ENCODE peak calls at places on chromosomes 2 and 18, in nine cellular contexts. S is cardiac fibroblast, M is epithelial cell of esophagus, T is PC-9, Y is foreskin fibroblast, O is fibroblast of lung, K is upper lobe of right lung, H is H9, E is Calu3. P is an unnamed sample.

GRCh38 chr2:54475285-54475684 is 19.2 kb downstream of the SPTBN1 start:
- DNase-seq in S (no peak), M (no peak), T (no peak), Y (no peak), O (no peak), K (no peak), H (no peak), E (no peak), P (no peak)

GRCh38 chr2:148861367-148861766 is 13.7 kb upstream of the KIF5C start:
- DNase-seq in S (no peak), M (no peak), T (no peak), Y (no peak), O (no peak), K (no peak), H (no peak), E (no peak), P (no peak)

GRCh38 chr2:238493880-238494572 is 67.3 kb downstream of the ASB1 start:
- DNase-seq in S (no peak), M (no peak), T (no peak), Y (no peak), O (no peak), K (no peak), H (peak), E (no peak), P (peak)

GRCh38 chr2:121095257-121096080 is 189.5 kb downstream of the TFCP2L1 start:
- DNase-seq in S (peak), M (peak), T (peak), Y (peak), O (peak), K (peak), H (peak), E (peak), P (peak)

GRCh38 chr2:1584691-1585485 is 159.4 kb downstream of the PXDN start:
- DNase-seq in S (peak), M (no peak), T (peak), Y (no peak), O (peak), K (peak), H (no peak), E (no peak), P (no peak)

GRCh38 chr2:28637648-28638047 is 114.0 kb upstream of the PPP1CB start:
- DNase-seq in S (no peak), M (no peak), T (no peak), Y (no peak), O (no peak), K (no peak), H (no peak), E (no peak), P (no peak)

GRCh38 chr2:34266908-34267697 is 668.0 kb upstream of the FAM98A start:
- DNase-seq in S (no peak), M (no peak), T (no peak), Y (no peak), O (no peak), K (no peak), H (peak), E (no peak), P (no peak)

GRCh38 chr2:52510432-52510831 is 1257.2 kb upstream of the CHAC2 start:
- DNase-seq in S (no peak), M (peak), T (no peak), Y (peak), O (peak), K (no peak), H (no peak), E (no peak), P (no peak)

GRCh38 chr2:150907466-150907865 is 354.2 kb downstream of the RBM43 start:
- DNase-seq in S (no peak), M (no peak), T (no peak), Y (no peak), O (no peak), K (no peak), H (no peak), E (no peak), P (no peak)

GRCh38 chr2:227407601-227408089 is 19.9 kb upstream of the SCYGR1 start:
- DNase-seq in S (peak), M (peak), T (peak), Y (peak), O (no peak), K (peak), H (no peak), E (peak), P (no peak)

GRCh38 chr2:12168354-12169059 is 422.1 kb downstream of the LPIN1 start:
- DNase-seq in S (no peak), M (peak), T (no peak), Y (no peak), O (no peak), K (no peak), H (no peak), E (no peak), P (no peak)

GRCh38 chr2:19936979-19937378 is 35.2 kb upstream of the TTC32 start:
- DNase-seq in S (no peak), M (no peak), T (no peak), Y (no peak), O (no peak), K (no peak), H (no peak), E (no peak), P (no peak)

GRCh38 chr2:235056768-235057167 is 105.0 kb downstream of the SH3BP4 start:
- DNase-seq in S (no peak), M (no peak), T (no peak), Y (no peak), O (no peak), K (no peak), H (peak), E (no peak), P (no peak)

GRCh38 chr2:25165992-25166618 is 2.3 kb downstream of the POMC start:
- DNase-seq in S (no peak), M (peak), T (peak), Y (no peak), O (peak), K (no peak), H (peak), E (peak), P (peak)

GRCh38 chr18:61765097-61765496 is 127.7 kb downstream of the RNF152 start:
- DNase-seq in S (peak), M (peak), T (no peak), Y (peak), O (peak), K (no peak), H (no peak), E (no peak), P (no peak)

GRCh38 chr18:48839819-48840490 is 110.8 kb downstream of the SMAD7 start:
- DNase-seq in S (no peak), M (no peak), T (no peak), Y (no peak), O (no peak), K (peak), H (no peak), E (no peak), P (no peak)

GRCh38 chr2:21041943-21042707 is 1.7 kb downstream of the APOB start:
- DNase-seq in S (peak), M (no peak), T (no peak), Y (peak), O (no peak), K (no peak), H (no peak), E (no peak), P (no peak)

GRCh38 chr2:236177967-236178909 is 10.1 kb upstream of the GBX2 start:
- DNase-seq in S (peak), M (peak), T (peak), Y (peak), O (peak), K (peak), H (peak), E (peak), P (peak)

GRCh38 chr2:47528874-47529273 is 125.9 kb downstream of the MSH2 start:
- DNase-seq in S (peak), M (no peak), T (no peak), Y (peak), O (peak), K (no peak), H (no peak), E (no peak), P (no peak)

GRCh38 chr2:123916512-123916911 is 108.6 kb upstream of the CNTNAP5 start:
- DNase-seq in S (peak), M (no peak), T (no peak), Y (no peak), O (no peak), K (no peak), H (no peak), E (no peak), P (no peak)

GRCh38 chr2:225137971-225138370 is 95.7 kb upstream of the DOCK10 start:
- DNase-seq in S (no peak), M (peak), T (no peak), Y (peak), O (peak), K (no peak), H (no peak), E (no peak), P (no peak)

GRCh38 chr2:208984376-208985100 is 439.3 kb upstream of the MAP2 start:
- DNase-seq in S (no peak), M (peak), T (peak), Y (peak), O (peak), K (no peak), H (no peak), E (peak), P (no peak)

GRCh38 chr2:147989102-147989501 is 31.4 kb downstream of the ORC4 start:
- DNase-seq in S (no peak), M (no peak), T (no peak), Y (no peak), O (no peak), K (no peak), H (no peak), E (no peak), P (no peak)

GRCh38 chr2:64550042-64550441 is 25.9 kb downstream of the AFTPH start:
- DNase-seq in S (no peak), M (no peak), T (no peak), Y (no peak), O (no peak), K (no peak), H (no peak), E (no peak), P (no peak)

GRCh38 chr2:19739256-19739655 is 162.5 kb downstream of the TTC32 start:
- DNase-seq in S (peak), M (no peak), T (no peak), Y (peak), O (no peak), K (no peak), H (no peak), E (no peak), P (no peak)

GRCh38 chr18:78743078-78743477 is 236.5 kb upstream of the SALL3 start:
- DNase-seq in S (no peak), M (no peak), T (no peak), Y (no peak), O (no peak), K (no peak), H (peak), E (no peak), P (no peak)

GRCh38 chr18:10202947-10203346 is 251.5 kb upstream of the APCDD1 start:
- DNase-seq in S (no peak), M (no peak), T (no peak), Y (no peak), O (no peak), K (no peak), H (no peak), E (no peak), P (no peak)

GRCh38 chr2:84641016-84641415 is 124.7 kb downstream of the DNAH6 start:
- DNase-seq in S (no peak), M (no peak), T (no peak), Y (no peak), O (no peak), K (no peak), H (no peak), E (no peak), P (no peak)

GRCh38 chr2:188983427-188984101 is 9.4 kb downstream of the COL3A1 start:
- DNase-seq in S (peak), M (peak), T (no peak), Y (peak), O (peak), K (no peak), H (no peak), E (no peak), P (no peak)

GRCh38 chr2:36352024-36352398 is 3.6 kb upstream of the CRIM1 start:
- DNase-seq in S (peak), M (peak), T (no peak), Y (peak), O (peak), K (no peak), H (peak), E (peak), P (peak)

GRCh38 chr2:159157361-159158045 is 129.0 kb downstream of the WDSUB1 start:
- DNase-seq in S (no peak), M (peak), T (no peak), Y (peak), O (no peak), K (no peak), H (no peak), E (no peak), P (no peak)

GRCh38 chr2:212535963-212536362 is 2.6 kb downstream of the ERBB4 start:
- DNase-seq in S (no peak), M (no peak), T (no peak), Y (peak), O (no peak), K (no peak), H (peak), E (no peak), P (no peak)

GRCh38 chr2:219627105-219628100 is at the start of gene SLC4A3:
- DNase-seq in S (peak), M (peak), T (peak), Y (peak), O (peak), K (peak), H (no peak), E (peak), P (no peak)

GRCh38 chr2:123165616-123166015 is 859.5 kb upstream of the CNTNAP5 start:
- DNase-seq in S (no peak), M (no peak), T (no peak), Y (no peak), O (no peak), K (no peak), H (no peak), E (no peak), P (no peak)

GRCh38 chr2:157233506-157233905 is 24.0 kb upstream of the GALNT5 start:
- DNase-seq in S (peak), M (peak), T (no peak), Y (peak), O (peak), K (no peak), H (no peak), E (no peak), P (no peak)

GRCh38 chr2:138267161-138267901 is 234.2 kb upstream of the SPOPL start:
- DNase-seq in S (peak), M (peak), T (no peak), Y (peak), O (peak), K (no peak), H (no peak), E (peak), P (no peak)

DNA sequence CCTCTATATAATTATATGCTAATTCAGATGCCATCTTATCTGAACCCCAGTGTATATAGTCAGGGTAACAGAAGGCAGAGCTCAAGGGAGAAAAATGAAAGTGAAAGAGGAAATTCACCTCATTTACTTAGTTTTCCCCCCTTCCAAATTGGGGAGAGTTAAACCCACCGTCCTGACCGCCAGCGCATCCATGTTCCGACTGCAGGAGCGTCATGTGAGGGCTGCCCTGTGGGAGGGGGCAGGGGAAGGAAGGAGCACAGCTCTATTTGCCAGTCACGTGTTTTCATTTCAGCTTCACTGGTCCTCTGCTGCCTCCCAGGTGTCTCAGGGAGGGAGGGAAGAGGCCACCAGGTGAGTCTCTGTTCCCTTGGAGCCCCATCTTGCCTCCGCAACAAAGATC is 13.2 kb downstream of the CNNM4 start:
- DNase-seq in S (no peak), M (no peak), T (no peak), Y (no peak), O (no peak), K (no peak), H (peak), E (no peak), P (no peak)
- TF ChIP-seq CTCF in S (no peak), M (no peak), T (no peak), Y (no peak), O (no peak), K (no peak), H (no peak), E (no peak), P (no peak)

DNA sequence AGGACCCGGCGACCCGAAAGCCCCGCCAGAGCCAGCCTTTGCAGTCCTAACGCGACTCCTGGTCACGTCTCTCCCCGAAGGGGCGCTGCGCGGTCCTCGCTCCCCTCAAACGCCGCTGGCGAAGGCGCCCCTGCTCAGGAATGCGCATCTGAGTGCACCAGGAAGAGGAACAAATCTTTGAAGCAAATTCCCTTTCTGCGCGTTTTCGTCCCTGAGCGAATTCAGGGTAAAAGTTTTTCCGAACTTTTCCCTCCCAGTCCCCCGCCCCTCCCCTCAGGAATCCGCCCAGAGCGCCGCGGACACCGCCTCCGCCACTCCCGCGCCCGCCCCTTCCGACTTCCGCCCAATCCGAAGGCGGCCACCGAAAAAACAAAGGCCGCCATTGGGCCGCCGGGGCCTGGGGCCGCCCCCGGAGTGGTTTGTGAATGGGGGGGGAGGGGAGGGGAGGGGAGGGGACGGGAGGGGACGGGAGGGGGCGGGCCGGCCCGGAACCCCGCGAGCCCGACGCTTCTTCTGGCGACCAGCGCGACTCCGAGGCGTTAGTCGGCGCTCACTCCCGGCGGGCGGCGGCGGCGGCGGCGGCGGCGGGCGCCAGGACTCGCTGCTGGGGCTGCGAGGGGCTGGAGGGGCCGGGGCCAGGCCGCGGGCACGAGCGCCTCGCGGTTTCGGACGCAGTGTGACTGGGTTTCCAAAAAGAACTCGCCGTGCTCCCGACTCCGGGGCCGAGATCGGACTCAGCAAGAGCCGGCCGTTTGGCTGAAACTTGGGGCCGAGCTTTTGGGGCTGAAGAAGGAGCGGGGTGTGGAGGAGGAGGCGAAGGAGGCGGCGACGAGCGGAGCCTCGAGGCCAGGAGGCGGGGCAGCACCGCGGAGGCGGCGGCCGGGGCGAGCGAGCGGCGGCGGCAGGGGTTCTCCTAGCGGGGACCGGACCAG is at the start of gene FZD7:
- DNase-seq in S (peak), M (peak), T (peak), Y (peak), O (peak), K (peak), H (peak), E (peak), P (peak)
- TF ChIP-seq CTCF in S (peak), M (peak), T (no peak), Y (no peak), O (peak), K (no peak), H (peak), E (no peak), P (peak)

DNA sequence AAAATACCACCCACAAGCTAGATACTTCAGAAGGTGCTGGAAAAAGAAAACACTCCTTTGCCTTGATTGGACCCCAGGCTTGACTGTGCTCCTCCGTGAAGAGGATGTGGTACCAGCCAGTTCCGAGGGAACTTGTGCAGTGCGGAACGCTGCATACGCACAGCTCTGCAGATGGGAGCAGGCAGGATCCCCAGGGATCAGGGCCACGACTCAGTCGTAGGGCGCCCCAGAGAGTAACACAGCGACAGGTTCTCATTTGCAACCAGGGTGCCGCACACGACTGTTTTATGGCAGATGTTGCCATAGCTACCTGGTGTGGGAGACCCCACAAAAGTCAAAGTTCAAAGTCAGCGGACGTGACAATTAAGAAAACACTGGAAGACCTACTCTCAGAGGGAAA is 821 bp downstream of the MALL start:
- DNase-seq in S (no peak), M (no peak), T (peak), Y (no peak), O (peak), K (no peak), H (no peak), E (peak), P (no peak)
- TF ChIP-seq CTCF in S (no peak), M (no peak), T (no peak), Y (no peak), O (no peak), K (no peak), H (no peak), E (no peak), P (no peak)

DNA sequence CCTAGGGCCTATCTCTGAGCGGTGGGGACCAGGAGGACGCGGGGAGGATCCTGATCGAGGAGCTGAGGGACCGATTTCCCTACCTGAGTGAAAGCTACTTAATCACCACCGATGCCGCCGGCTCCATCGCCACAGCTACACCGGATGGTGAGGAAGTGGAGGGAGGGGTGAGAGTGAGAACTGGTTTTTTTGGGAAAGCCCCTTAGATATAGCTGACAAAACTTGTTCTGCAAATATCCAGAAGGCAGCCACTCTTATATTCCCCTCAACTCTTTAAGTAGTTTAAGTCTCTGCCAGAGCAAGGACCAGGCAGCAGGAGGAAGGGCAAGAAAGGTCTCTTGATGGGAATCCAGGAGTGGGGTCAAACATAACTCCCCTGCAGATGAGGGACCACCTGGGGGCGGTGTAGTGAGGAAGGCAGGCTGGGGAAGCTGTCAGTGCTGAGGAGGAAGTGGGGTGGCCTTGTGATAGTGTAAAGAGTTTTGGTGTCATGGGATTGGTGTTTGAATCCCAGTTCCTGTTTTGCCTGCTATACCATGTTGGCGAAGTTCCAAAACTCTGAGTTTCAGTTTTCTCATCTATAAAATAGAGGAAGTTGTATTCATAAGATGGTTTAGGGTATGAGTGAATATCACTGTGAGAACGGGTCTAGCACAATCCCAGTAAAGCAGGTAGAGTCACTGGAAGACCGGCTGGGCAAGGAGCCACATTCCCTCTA is 3.4 kb downstream of the NAGK start:
- DNase-seq in S (no peak), M (peak), T (no peak), Y (no peak), O (no peak), K (no peak), H (no peak), E (no peak), P (peak)
- TF ChIP-seq CTCF in S (no peak), M (no peak), T (no peak), Y (no peak), O (no peak), K (no peak), H (peak), E (no peak), P (peak)

DNA sequence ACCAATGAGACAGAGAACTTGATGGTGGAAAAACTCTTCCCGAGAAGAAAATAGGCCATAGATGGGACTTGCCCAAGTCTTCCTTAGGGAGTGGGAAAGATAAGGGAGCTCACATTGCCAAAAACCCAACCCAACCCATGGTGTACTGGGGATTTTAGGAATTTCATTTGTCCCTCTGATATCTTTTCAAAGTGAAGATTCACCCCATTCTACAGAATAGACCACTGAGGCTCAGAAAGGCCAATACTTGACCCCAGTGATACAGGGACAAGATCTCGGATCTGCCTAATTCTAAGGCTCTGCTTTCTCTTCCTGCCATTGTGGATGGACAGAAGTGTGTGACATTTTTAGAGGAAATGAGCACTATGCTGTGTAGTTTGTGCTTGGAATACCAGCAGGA is 159.0 kb downstream of the MYCN start:
- DNase-seq in S (no peak), M (no peak), T (no peak), Y (no peak), O (no peak), K (no peak), H (no peak), E (no peak), P (no peak)
- TF ChIP-seq CTCF in S (no peak), M (no peak), T (no peak), Y (no peak), O (no peak), K (no peak), H (no peak), E (no peak), P (no peak)